ENCODE peak calls at places on chromosomes 4 and X, in six cellular contexts. One of them, this sample, is unnamed.
A peak's percentile ranks its signal among the peaks of the same experiment; 100 is the strongest.

GRCh38 chr4:155122382-155122781 is 86.1 kb upstream of the NPY2R start:
- DNase-seq in GDM1: no peak
- DNase-seq in activated CD4-positive, alpha-beta T cell treated with anti-CD3 and anti-CD28 coated beads for 1 hour: no peak
- DNase-seq in amygdala: no peak
- DNase-seq in left cardiac atrium: no peak
- DNase-seq in A549: no peak
- DNase-seq in this sample: no peak

GRCh38 chr4:140239311-140239710 is 85.3 kb upstream of the MAML3 start:
- DNase-seq in GDM1: no peak
- DNase-seq in activated CD4-positive, alpha-beta T cell treated with anti-CD3 and anti-CD28 coated beads for 1 hour: no peak
- DNase-seq in amygdala: no peak
- DNase-seq in left cardiac atrium: no peak
- DNase-seq in A549: no peak
- DNase-seq in this sample: no peak

GRCh38 chrX:65706041-65706828 is 38.8 kb downstream of the MSN start:
- DNase-seq in GDM1: no peak
- DNase-seq in activated CD4-positive, alpha-beta T cell treated with anti-CD3 and anti-CD28 coated beads for 1 hour: no peak
- DNase-seq in amygdala: no peak
- DNase-seq in left cardiac atrium: peak; percentile 63
- DNase-seq in A549: peak; percentile 30
- DNase-seq in this sample: no peak

GRCh38 chr4:185778307-185778706 is 33.7 kb downstream of the SORBS2 start:
- DNase-seq in GDM1: no peak
- DNase-seq in activated CD4-positive, alpha-beta T cell treated with anti-CD3 and anti-CD28 coated beads for 1 hour: no peak
- DNase-seq in amygdala: no peak
- DNase-seq in left cardiac atrium: no peak
- DNase-seq in A549: no peak
- DNase-seq in this sample: no peak

GRCh38 chr4:183012862-183013855 is 85.9 kb upstream of the WWC2 start:
- DNase-seq in GDM1: no peak
- DNase-seq in activated CD4-positive, alpha-beta T cell treated with anti-CD3 and anti-CD28 coated beads for 1 hour: no peak
- DNase-seq in amygdala: no peak
- DNase-seq in left cardiac atrium: no peak
- DNase-seq in A549: no peak
- DNase-seq in this sample: no peak

GRCh38 chrX:110383414-110383813 is 24.8 kb downstream of the RTL9 start:
- DNase-seq in GDM1: no peak
- DNase-seq in activated CD4-positive, alpha-beta T cell treated with anti-CD3 and anti-CD28 coated beads for 1 hour: no peak
- DNase-seq in amygdala: no peak
- DNase-seq in left cardiac atrium: no peak
- DNase-seq in A549: no peak
- DNase-seq in this sample: no peak

GRCh38 chrX:55008571-55009358 is 8.6 kb downstream of the APEX2 start:
- DNase-seq in GDM1: peak; percentile 17
- DNase-seq in activated CD4-positive, alpha-beta T cell treated with anti-CD3 and anti-CD28 coated beads for 1 hour: no peak
- DNase-seq in amygdala: no peak
- DNase-seq in left cardiac atrium: no peak
- DNase-seq in A549: no peak
- DNase-seq in this sample: no peak

GRCh38 chr4:28369504-28369903 is 1508.9 kb downstream of the STIM2 start:
- DNase-seq in GDM1: no peak
- DNase-seq in activated CD4-positive, alpha-beta T cell treated with anti-CD3 and anti-CD28 coated beads for 1 hour: no peak
- DNase-seq in amygdala: no peak
- DNase-seq in left cardiac atrium: no peak
- DNase-seq in A549: no peak
- DNase-seq in this sample: no peak

GRCh38 chr4:146349306-146349705 is 135.0 kb downstream of the REELD1 start:
- DNase-seq in GDM1: no peak
- DNase-seq in activated CD4-positive, alpha-beta T cell treated with anti-CD3 and anti-CD28 coated beads for 1 hour: no peak
- DNase-seq in amygdala: no peak
- DNase-seq in left cardiac atrium: no peak
- DNase-seq in A549: no peak
- DNase-seq in this sample: no peak

GRCh38 chr4:173167793-173168395 is 717 bp upstream of the GALNT7 start:
- DNase-seq in GDM1: peak; percentile 67
- DNase-seq in activated CD4-positive, alpha-beta T cell treated with anti-CD3 and anti-CD28 coated beads for 1 hour: no peak
- DNase-seq in amygdala: no peak
- DNase-seq in left cardiac atrium: peak; percentile 41
- DNase-seq in A549: peak; percentile 47
- DNase-seq in this sample: peak; percentile 81

GRCh38 chr4:168811793-168812651 is 198.0 kb downstream of the CBR4 start:
- DNase-seq in GDM1: no peak
- DNase-seq in activated CD4-positive, alpha-beta T cell treated with anti-CD3 and anti-CD28 coated beads for 1 hour: no peak
- DNase-seq in amygdala: no peak
- DNase-seq in left cardiac atrium: no peak
- DNase-seq in A549: no peak
- DNase-seq in this sample: no peak